ENCODE peak calls at places on chromosomes 16 and 17, in seven cellular contexts. O is lung, H is upper lobe of right lung, D is cardiac muscle cell, Q is foreskin keratinocyte, L is tibial nerve, X is heart left ventricle. A is an unnamed sample. For H3K4me1, the result is how much of the 10 kb centered on the place peaks cover.

GRCh38 chr17:51045616-51046526 is 74.8 kb downstream of the SPAG9 start:
- DNase-seq in O (no peak), H (no peak), D (peak), Q (no peak), L (no peak), X (no peak), A (no peak)

GRCh38 chr17:58487589-58488427 is at the start of gene HSF5:
- DNase-seq in O (no peak), H (peak), D (peak), Q (no peak), L (no peak), X (no peak), A (no peak)

GRCh38 chr16:88746511-88746910 is 38.5 kb downstream of the PIEZO1 start:
- DNase-seq in O (no peak), H (no peak), D (peak), Q (no peak), L (no peak), X (no peak), A (no peak)

GRCh38 chr17:29587591-29587990 is 1.9 kb downstream of the GIT1 start:
- DNase-seq in O (no peak), H (no peak), D (no peak), Q (no peak), L (no peak), X (no peak), A (no peak)

GRCh38 chr17:62067165-62068145 is 2.4 kb upstream of the MED13 start:
- DNase-seq in O (no peak), H (no peak), D (no peak), Q (no peak), L (no peak), X (no peak), A (no peak)

GRCh38 chr17:45906927-45907622 is 12.7 kb downstream of the MAPT start:
- DNase-seq in O (no peak), H (no peak), D (no peak), Q (no peak), L (no peak), X (no peak), A (no peak)

GRCh38 chr17:45266372-45266926 is 4.6 kb upstream of the SPATA32 start:
- DNase-seq in O (no peak), H (no peak), D (no peak), Q (no peak), L (no peak), X (no peak), A (no peak)

GRCh38 chr16:2475413-2476344 is 752 bp downstream of the TBC1D24 start:
- DNase-seq in O (no peak), H (peak), D (no peak), Q (no peak), L (no peak), X (no peak), A (no peak)

GRCh38 chr16:1976951-1977874 is 4.1 kb downstream of the NOXO1 start:
- DNase-seq in O (no peak), H (no peak), D (no peak), Q (no peak), L (no peak), X (no peak), A (no peak)

GRCh38 chr16:88738167-88739084 is 32.1 kb downstream of the CTU2 start:
- DNase-seq in O (no peak), H (no peak), D (no peak), Q (no peak), L (no peak), X (no peak), A (no peak)

GRCh38 chr16:85634747-85635544 is 21.8 kb downstream of the GSE1 start:
- DNase-seq in O (no peak), H (no peak), D (no peak), Q (no peak), L (no peak), X (no peak), A (no peak)

GRCh38 chr17:4679652-4680051 is 24.3 kb downstream of the PELP1 start:
- DNase-seq in O (no peak), H (no peak), D (peak), Q (peak), L (no peak), X (no peak), A (no peak)

GRCh38 chr17:5921919-5922318 is 148.3 kb upstream of the WSCD1 start:
- DNase-seq in O (no peak), H (no peak), D (no peak), Q (no peak), L (no peak), X (no peak), A (no peak)

GRCh38 chr17:28004344-28004743 is 38.1 kb upstream of the NLK start:
- DNase-seq in O (no peak), H (no peak), D (no peak), Q (no peak), L (no peak), X (no peak), A (no peak)

GRCh38 chr17:57603978-57604377 is 141.1 kb downstream of the CCDC182 start:
- DNase-seq in O (peak), H (peak), D (no peak), Q (no peak), L (no peak), X (peak), A (peak)

GRCh38 chr16:56269824-56270684 is 78.8 kb downstream of the GNAO1 start:
- DNase-seq in O (no peak), H (peak), D (peak), Q (no peak), L (no peak), X (peak), A (no peak)

GRCh38 chr16:3023415-3023668 is 400 bp downstream of the HCFC1R1 start:
- DNase-seq in O (no peak), H (no peak), D (peak), Q (peak), L (no peak), X (peak), A (peak)

GRCh38 chr17:6427284-6427781 is 7.6 kb downstream of the AIPL1 start:
- DNase-seq in O (no peak), H (no peak), D (peak), Q (no peak), L (no peak), X (no peak), A (no peak)

GRCh38 chr16:81651758-81652718 is 127.1 kb upstream of the PLCG2 start:
- DNase-seq in O (no peak), H (no peak), D (peak), Q (no peak), L (no peak), X (no peak), A (no peak)
- H3K4me1 ChIP-seq in O (under half), H (under half), D (under half), Q (under half), L (under half), X (under half), A (under half)

GRCh38 chr17:76562734-76563148 is 22.9 kb downstream of the PRCD start:
- DNase-seq in O (no peak), H (no peak), D (peak), Q (peak), L (no peak), X (no peak), A (no peak)

GRCh38 chr17:76560036-76560876 is 20.4 kb downstream of the PRCD start:
- DNase-seq in O (no peak), H (no peak), D (no peak), Q (peak), L (no peak), X (no peak), A (no peak)

GRCh38 chr17:76560877-76561221 is 21.0 kb downstream of the PRCD start:
- DNase-seq in O (no peak), H (no peak), D (no peak), Q (no peak), L (no peak), X (no peak), A (no peak)

GRCh38 chr17:76561799-76562268 is 22.0 kb downstream of the PRCD start:
- DNase-seq in O (no peak), H (no peak), D (peak), Q (peak), L (no peak), X (no peak), A (no peak)

DNA sequence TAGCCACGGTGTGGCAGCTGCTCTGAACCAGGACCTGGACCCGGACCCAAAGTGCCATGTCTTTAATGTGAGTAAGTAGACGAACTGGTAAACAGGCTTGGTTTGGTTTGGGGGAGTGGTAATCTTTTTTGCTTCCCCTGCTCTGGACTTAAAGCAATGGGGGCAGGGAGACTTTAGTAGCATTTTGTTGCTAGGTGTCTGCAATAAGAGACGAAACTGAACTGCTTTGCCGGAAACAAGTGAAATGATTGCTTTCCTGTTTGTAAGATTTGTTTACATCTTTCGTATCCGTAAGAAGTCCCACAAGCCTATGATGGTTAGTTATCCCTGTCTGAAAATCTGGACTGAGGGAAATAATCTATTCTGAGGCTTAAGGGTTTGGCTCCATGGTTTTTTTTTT is 21.5 kb downstream of the PRCD start:
- DNase-seq in O (no peak), H (no peak), D (no peak), Q (no peak), L (no peak), X (no peak), A (no peak)
- H3K27ac ChIP-seq in O (no peak), H (peak), D (no peak), Q (peak), L (peak), X (peak), A (peak)

GRCh38 chr16:74766729-74767128 is 7.9 kb downstream of the FA2H start:
- DNase-seq in O (no peak), H (no peak), D (no peak), Q (no peak), L (no peak), X (no peak), A (no peak)
- TF ChIP-seq CTCF in O (no peak), H (no peak), D (no peak), Q (peak), L (no peak), X (no peak), A (no peak)

GRCh38 chr16:11326084-11326736 is 19.0 kb upstream of the RMI2 start:
- DNase-seq in O (no peak), H (no peak), D (no peak), Q (no peak), L (no peak), X (no peak), A (no peak)
- H3K4me1 ChIP-seq in O (under half), H (under half), D (under half), Q (under half), L (under half), X (under half), A (under half)

GRCh38 chr17:17564896-17565295 is 26.6 kb downstream of the PEMT start:
- DNase-seq in O (no peak), H (no peak), D (no peak), Q (no peak), L (no peak), X (no peak), A (no peak)

GRCh38 chr17:17568772-17569195 is 22.7 kb downstream of the PEMT start:
- DNase-seq in O (peak), H (peak), D (peak), Q (peak), L (no peak), X (peak), A (peak)

GRCh38 chr17:17565471-17566365 is 25.8 kb downstream of the PEMT start:
- DNase-seq in O (no peak), H (no peak), D (no peak), Q (no peak), L (no peak), X (no peak), A (no peak)

GRCh38 chr17:17567631-17568030 is 23.9 kb downstream of the PEMT start:
- DNase-seq in O (peak), H (no peak), D (peak), Q (no peak), L (no peak), X (peak), A (peak)

DNA sequence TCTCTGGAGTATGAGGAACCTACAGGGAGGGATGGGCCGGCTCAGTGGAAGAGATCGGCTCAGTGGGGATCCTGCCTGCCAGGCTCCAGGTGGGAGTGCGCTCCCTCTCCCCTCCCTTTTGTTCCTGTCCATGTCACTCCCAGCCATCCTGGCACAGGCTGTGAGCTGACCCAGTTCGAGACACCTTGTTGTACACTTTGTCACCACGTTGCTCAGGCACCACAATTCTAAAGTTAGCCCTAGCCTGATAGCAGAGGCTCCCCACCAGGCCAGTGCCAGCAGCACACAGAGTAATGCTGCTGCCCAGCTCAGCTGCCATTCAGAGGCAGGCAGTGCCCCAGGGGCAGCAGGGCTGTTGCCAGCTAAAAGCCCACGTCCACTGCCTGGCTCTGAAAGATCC is 24.4 kb downstream of the PEMT start:
- DNase-seq in O (no peak), H (no peak), D (no peak), Q (no peak), L (no peak), X (peak), A (no peak)
- H3K27ac ChIP-seq in O (peak), H (peak), D (peak), Q (no peak), L (no peak), X (peak), A (peak)

A was measured in breast epithelium.